ENCODE peak calls at places on chromosomes 16 and 17, in five cellular contexts. B, K, M, U and H are unnamed samples.

GRCh38 chr16:29680180-29680598 is 1.2 kb downstream of the QPRT start:
- DNase-seq in B (no peak), K (no peak), M (no peak), U (peak; percentile 75), H (no peak)

GRCh38 chr16:15604460-15605390 is 38.2 kb downstream of the MARF1 start:
- DNase-seq in B (no peak), U (no peak), K (peak; percentile 47), M (no peak), H (no peak)

GRCh38 chr17:82065638-82066303 is at the start of gene DUS1L:
- DNase-seq in K (peak; percentile 49), B (no peak), M (peak; percentile 68), U (peak; percentile 52), H (peak; percentile 63)

GRCh38 chr17:82153745-82154375 is 55.8 kb upstream of the FASN start:
- DNase-seq in K (peak; percentile 36), B (peak; percentile 28), M (peak; percentile 71), U (peak; percentile 78), H (peak; percentile 89)

GRCh38 chr17:39105705-39106104 is 45.7 kb downstream of the PLXDC1 start:
- DNase-seq in M (no peak), U (no peak), B (no peak), K (no peak), H (no peak)

GRCh38 chr16:54077412-54077821 is 209.2 kb downstream of the IRX3 start:
- DNase-seq in M (no peak), U (no peak), K (peak; percentile 79), B (peak; percentile 64), H (no peak)

GRCh38 chr17:70483624-70484023 is 314.3 kb downstream of the KCNJ2 start:
- DNase-seq in K (no peak), B (no peak), M (no peak), U (no peak), H (no peak)

GRCh38 chr17:1252203-1252608 is 18.0 kb upstream of the BHLHA9 start:
- DNase-seq in M (no peak), K (peak; percentile 52), B (no peak), U (peak; percentile 36), H (peak; percentile 25)

GRCh38 chr16:12262454-12263180 is 286.1 kb downstream of the SNX29 start:
- DNase-seq in U (peak; percentile 73), K (no peak), B (no peak), M (no peak), H (no peak)

GRCh38 chr16:7268182-7268581 is 64.5 kb upstream of the RBFOX1 start:
- DNase-seq in K (no peak), M (no peak), U (peak; percentile 32), B (peak; percentile 30), H (no peak)

GRCh38 chr17:63546308-63547082 is 3.8 kb upstream of the DCAF7 start:
- DNase-seq in U (no peak), B (no peak), K (no peak), M (no peak), H (no peak)

GRCh38 chr16:19375561-19376158 is 42.0 kb upstream of the TMC5 start:
- DNase-seq in U (peak; percentile 42), M (no peak), K (peak; percentile 34), B (peak; percentile 55), H (peak; percentile 64)

GRCh38 chr16:77897831-77898540 is 109.6 kb downstream of the VAT1L start:
- DNase-seq in B (no peak), M (no peak), U (no peak), K (no peak), H (no peak)

GRCh38 chr17:57366558-57367351 is 110.4 kb downstream of the MSI2 start:
- DNase-seq in U (no peak), M (no peak), K (peak; percentile 38), B (no peak), H (no peak)

GRCh38 chr17:29042679-29043538 is at the start of gene PIPOX:
- DNase-seq in B (no peak), M (no peak), U (no peak), K (peak; percentile 46), H (peak; percentile 90)

GRCh38 chr17:28716740-28717577 is 709 bp downstream of the RAB34 start:
- DNase-seq in B (no peak), K (peak; percentile 48), M (no peak), U (peak; percentile 34), H (no peak)

GRCh38 chr16:85584989-85585388 is 28.1 kb upstream of the GSE1 start:
- DNase-seq in B (no peak), K (no peak), M (no peak), U (no peak), H (no peak)

GRCh38 chr17:8267480-8268147 is 18.5 kb downstream of the PFAS start:
- DNase-seq in M (no peak), B (no peak), K (no peak), U (no peak), H (no peak)

GRCh38 chr16:64711596-64711995 is 410.3 kb downstream of the CDH11 start:
- DNase-seq in U (no peak), M (no peak), K (peak; percentile 72), B (no peak), H (no peak)

GRCh38 chr17:40093005-40093579 is 7.3 kb downstream of the NR1D1 start:
- DNase-seq in M (no peak), U (no peak), K (no peak), B (no peak), H (no peak)

GRCh38 chr17:64457156-64457555 is 8.2 kb downstream of the MILR1 start:
- DNase-seq in M (no peak), B (no peak), K (peak; percentile 84), U (no peak), H (no peak)

GRCh38 chr16:52254753-52255152 is 292.2 kb downstream of the TOX3 start:
- DNase-seq in K (peak; percentile 31), M (no peak), U (no peak), B (no peak), H (peak; percentile 73)

GRCh38 chr17:17402558-17402957 is 74.2 kb upstream of the MED9 start:
- DNase-seq in K (peak; percentile 34), M (no peak), B (no peak), U (no peak), H (no peak)

GRCh38 chr16:575354-576196 is 5.8 kb downstream of the PIGQ start:
- DNase-seq in M (no peak), B (no peak), U (no peak), K (no peak), H (no peak)

DNA sequence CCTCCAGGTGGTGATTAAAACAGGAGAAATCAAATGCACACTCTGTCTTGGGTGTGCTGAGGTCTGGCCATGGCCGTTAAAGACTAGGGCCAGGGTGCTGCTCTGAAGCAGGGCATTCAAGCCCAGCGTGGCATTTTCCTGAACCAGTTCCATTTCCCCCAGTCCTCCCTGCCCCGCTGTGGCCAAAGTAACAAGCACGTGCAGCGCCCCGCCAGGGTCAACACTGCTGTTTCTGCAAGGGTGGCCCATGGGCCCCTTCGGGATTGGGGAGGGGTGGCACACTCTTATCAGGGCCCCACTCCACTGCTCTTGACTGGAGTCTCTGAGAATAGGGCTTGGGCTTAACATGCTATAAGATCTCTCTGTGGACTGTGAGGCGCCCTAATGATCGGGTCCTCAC is 72.9 kb downstream of the IL21R start:
- DNase-seq in M (no peak), B (no peak), U (no peak), K (no peak), H (no peak)
- H3K36me3 ChIP-seq in M (peaks cover 33% of the 10 kb centered on the region), B (peaks cover 25% of the 10 kb centered on the region), U (peaks cover 15% of the 10 kb centered on the region), K (peaks cover 20% of the 10 kb centered on the region), H (peaks cover 75% of the 10 kb centered on the region)

DNA sequence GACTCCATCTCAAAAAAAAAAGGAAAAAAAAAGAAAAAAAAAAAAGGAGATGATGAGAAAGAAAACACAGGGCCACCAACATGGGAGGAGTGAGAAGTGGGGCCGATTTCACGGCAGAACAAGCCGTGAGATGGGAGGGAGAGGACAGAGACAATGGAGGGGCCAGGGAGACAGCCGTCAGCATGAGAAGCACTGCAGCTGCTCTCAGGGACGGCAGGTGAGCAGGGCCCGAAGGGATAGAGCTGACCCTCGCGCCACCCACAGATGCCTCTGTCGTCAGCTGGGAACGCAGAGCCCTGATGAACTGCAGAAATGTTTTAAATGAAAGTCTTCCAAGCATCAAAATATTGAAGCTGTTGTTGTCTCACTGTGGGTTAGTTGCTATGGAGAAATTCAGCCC is 20.3 kb downstream of the PITPNM3 start:
- DNase-seq in K (no peak), U (no peak), B (no peak), M (no peak), H (no peak)
- H3K4me3 ChIP-seq in K (no peak overlapping the region), U (no peak overlapping the region), B (no peak overlapping the region), M (no peak overlapping the region), H (no peak overlapping the region)

GRCh38 chr16:3720418-3720817 is 3.1 kb upstream of the TRAP1 start:
- DNase-seq in M (no peak), U (no peak), B (no peak), K (no peak), H (no peak)

GRCh38 chr16:3726021-3726687 is 8.8 kb upstream of the TRAP1 start:
- DNase-seq in M (no peak), B (no peak), K (no peak), U (no peak), H (no peak)

GRCh38 chr16:3725291-3725690 is 8.0 kb upstream of the TRAP1 start:
- DNase-seq in M (no peak), K (no peak), U (no peak), B (no peak), H (no peak)

GRCh38 chr16:3718628-3719027 is 1.3 kb upstream of the TRAP1 start:
- DNase-seq in B (no peak), K (no peak), M (no peak), U (no peak), H (no peak)

DNA sequence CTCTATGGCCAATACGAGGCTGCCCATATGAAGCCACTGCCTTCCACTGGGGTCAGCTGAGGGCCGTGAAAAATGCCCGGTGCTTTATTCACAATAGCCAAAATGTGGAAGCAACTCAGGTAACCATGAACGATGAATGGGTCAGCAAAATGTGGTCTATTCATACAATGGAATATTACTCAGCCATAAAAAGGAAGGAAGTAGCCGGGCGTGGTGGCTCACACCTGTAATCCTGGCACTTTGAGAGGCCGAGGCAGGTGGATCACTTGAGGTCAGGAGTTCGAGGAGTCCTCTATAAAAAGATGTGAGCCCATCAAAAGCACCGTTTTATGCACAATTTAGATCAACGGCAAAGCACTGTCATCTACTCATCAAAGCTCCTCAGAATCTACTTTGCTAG is 5.2 kb upstream of the TRAP1 start:
- DNase-seq in B (no peak), K (no peak), M (no peak), U (no peak), H (no peak)
- H3K36me3 ChIP-seq in B (peaks cover 2% of the 10 kb centered on the region), K (peaks cover under 1% of the 10 kb centered on the region), M (no peaks in the 10 kb centered on the region), U (no peaks in the 10 kb centered on the region), H (peaks cover 7% of the 10 kb centered on the region)

GRCh38 chr16:72162105-72162680 is 9.8 kb downstream of the PMFBP1 start:
- DNase-seq in K (no peak), B (no peak), M (no peak), U (no peak), H (peak; percentile 41)
- H3K4me3 ChIP-seq in K (no peak overlapping the region), B (no peak overlapping the region), M (no peak overlapping the region), U (no peak overlapping the region), H (no peak overlapping the region)

DNA sequence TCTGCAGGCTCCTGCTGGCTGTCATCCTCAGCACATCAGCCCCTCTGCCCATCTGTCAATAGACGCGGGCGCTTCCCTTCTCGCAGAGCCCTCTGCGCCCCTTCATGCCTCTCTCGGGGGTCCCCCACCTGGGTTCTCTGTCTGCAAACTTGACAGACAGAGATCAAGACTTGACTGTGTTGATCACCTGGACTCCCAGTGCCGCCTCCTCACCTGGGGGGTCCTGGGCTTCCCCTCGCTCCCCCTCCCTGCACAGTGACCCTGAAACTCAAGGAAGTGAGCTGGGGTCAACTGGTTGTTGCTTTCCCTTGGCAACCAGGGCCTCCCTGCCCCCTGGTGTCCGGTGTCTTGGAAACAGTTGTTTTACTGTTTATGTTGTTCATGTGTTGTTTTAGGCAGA is 31.9 kb downstream of the RNF213 start:
- DNase-seq in M (no peak), K (no peak), U (no peak), B (no peak), H (no peak)
- H3K36me3 ChIP-seq in M (peaks cover 80% of the 10 kb centered on the region), K (peaks cover 49% of the 10 kb centered on the region), U (peaks cover 46% of the 10 kb centered on the region), B (peaks cover 14% of the 10 kb centered on the region), H (peaks cover 31% of the 10 kb centered on the region)